ENCODE peak calls at places on chromosomes 11 and 22, in five cellular contexts. U, Z, R, E and Q are unnamed samples.

GRCh38 chr11:82927264-82927880 is 25.8 kb downstream of the DDIAS start:
- DNase-seq in R (peak; percentile 54), E (peak; percentile 34), Z (peak; percentile 51), U (peak; percentile 13), Q (no peak)

GRCh38 chr11:65506316-65506769 is 7.5 kb downstream of the MALAT1 start:
- DNase-seq in E (no peak), R (no peak), Z (no peak), U (no peak), Q (no peak)

GRCh38 chr11:34263462-34264186 is 94.2 kb downstream of the ABTB2 start:
- DNase-seq in E (peak; percentile 99), U (no peak), Z (peak; percentile 92), R (peak; percentile 83), Q (peak; percentile 47)

GRCh38 chr22:18927020-18927419 is 9.1 kb downstream of the PRODH start:
- DNase-seq in E (no peak), U (no peak), R (no peak), Z (no peak), Q (no peak)

GRCh38 chr11:119417726-119418540 is 5.0 kb downstream of the THY1 start:
- DNase-seq in E (no peak), R (peak; percentile 49), Z (peak; percentile 99), U (no peak), Q (peak; percentile 59)

GRCh38 chr11:128776434-128777284 is 82.8 kb downstream of the FLI1 start:
- DNase-seq in E (peak; percentile 22), Z (peak; percentile 45), R (peak; percentile 86), U (peak; percentile 37), Q (peak; percentile 81)

GRCh38 chr11:128054323-128054910 is 532.9 kb downstream of the ETS1 start:
- DNase-seq in E (no peak), U (peak; percentile 67), R (no peak), Z (peak; percentile 70), Q (no peak)

GRCh38 chr22:47773635-47774034 is 1011.2 kb downstream of the TBC1D22A start:
- DNase-seq in Z (no peak), U (no peak), E (no peak), R (peak; percentile 11), Q (no peak)

GRCh38 chr22:32576553-32577255 is 102.1 kb downstream of the FBXO7 start:
- DNase-seq in Z (no peak), R (peak; percentile 54), U (no peak), E (no peak), Q (no peak)

GRCh38 chr11:55634813-55635212 is at the start of gene OR4P4:
- DNase-seq in R (no peak), Z (no peak), E (no peak), U (no peak), Q (no peak)

GRCh38 chr22:19941365-19942070 is at the start of the genes COMT and TXNRD2:
- DNase-seq in Z (peak; percentile 59), R (peak; percentile 26), E (no peak), U (peak; percentile 77), Q (no peak)

GRCh38 chr11:124482362-124483147 is 37.1 kb upstream of the OR8B8 start:
- DNase-seq in U (no peak), E (no peak), Z (peak; percentile 6), R (peak; percentile 33), Q (no peak)

GRCh38 chr22:31127181-31127772 is 4.5 kb downstream of the INPP5J start:
- DNase-seq in E (no peak), Z (no peak), U (no peak), R (peak; percentile 83), Q (peak; percentile 95)

GRCh38 chr22:42388130-42388797 is 43.9 kb downstream of the NFAM1 start:
- DNase-seq in Z (peak; percentile 26), U (peak; percentile 72), E (no peak), R (peak; percentile 59), Q (no peak)

GRCh38 chr11:82960000-82960778 is 58.7 kb downstream of the DDIAS start:
- DNase-seq in U (peak; percentile 33), E (no peak), R (no peak), Z (no peak), Q (no peak)

DNA sequence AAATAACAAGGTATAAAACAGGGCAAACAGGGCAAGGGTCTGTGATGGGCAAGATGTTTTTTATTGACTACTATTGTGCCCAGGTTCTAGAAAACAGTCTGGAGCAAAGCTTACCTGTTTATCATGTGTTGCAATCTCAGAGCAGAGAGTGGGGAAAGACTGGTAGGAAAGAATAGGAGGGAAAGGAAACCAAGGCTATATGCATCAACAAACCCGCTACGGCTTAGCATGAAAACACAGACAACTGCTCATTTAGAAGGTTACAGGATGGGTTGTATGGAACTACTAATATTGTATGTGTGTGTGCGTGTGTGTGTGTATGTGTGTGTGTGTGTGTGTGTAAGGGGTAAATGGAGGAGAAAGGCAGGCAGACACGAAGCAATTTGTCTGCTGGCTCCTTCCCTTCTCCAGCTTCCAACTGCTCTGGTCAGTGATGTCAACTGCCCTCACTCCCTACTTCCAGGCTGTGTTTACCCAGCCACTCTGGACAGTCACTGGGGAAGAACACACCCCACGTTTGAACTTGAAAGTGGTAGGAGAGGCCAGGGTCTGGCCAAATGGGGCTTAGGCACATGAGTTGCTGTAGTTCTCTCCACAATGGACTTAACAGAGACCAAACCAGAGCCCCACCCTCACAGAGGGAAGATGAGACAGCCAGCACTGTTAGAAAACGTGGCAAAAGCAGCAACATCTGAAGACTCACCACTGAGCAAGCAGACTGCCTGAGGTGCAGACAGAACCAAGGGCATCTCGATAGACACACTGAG is 47.0 kb downstream of the GAB2 start:
- DNase-seq in U (no peak), R (no peak), E (no peak), Z (no peak), Q (no peak)
- H3K9ac ChIP-seq in U (no peak overlapping the region), R (no peak overlapping the region), E (no peak overlapping the region), Z (no peak overlapping the region), Q (no peak overlapping the region)

DNA sequence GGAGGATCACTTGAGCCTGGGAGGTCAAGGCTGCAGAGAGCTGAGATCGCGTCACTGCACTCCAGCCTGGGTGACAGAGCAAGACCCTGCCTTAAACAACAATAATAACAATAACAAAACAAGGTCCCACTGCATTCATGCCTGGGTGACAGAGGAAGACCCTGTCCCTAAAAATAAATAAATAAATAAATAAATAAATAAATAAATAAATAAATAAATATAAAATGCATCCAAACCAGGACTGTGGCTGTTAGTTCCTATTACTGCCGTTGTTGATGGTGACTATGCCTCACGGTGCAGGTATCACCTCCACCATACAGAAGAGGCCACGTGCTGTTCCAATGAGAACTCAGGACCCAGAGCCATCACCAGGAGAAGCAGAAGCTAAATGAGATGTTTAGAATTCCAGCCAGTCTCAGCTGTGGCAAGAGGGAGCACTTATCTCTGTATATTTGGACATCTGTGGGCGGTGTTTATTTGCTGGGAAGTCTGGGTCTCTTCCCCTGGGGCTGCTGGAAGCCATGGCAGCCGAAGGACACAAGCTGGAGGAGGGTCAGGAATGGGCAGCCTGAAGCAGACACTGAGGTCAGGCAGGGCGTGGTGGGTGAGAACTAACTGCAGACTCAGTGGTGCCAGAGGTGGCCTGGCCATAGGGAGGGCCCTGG is 21.6 kb downstream of the C11orf86 start:
- DNase-seq in Z (peak; percentile 80), U (no peak), E (no peak), R (peak; percentile 18), Q (no peak)
- H3K9ac ChIP-seq in Z (no peak overlapping the region), U (no peak overlapping the region), E (no peak overlapping the region), R (no peak overlapping the region), Q (no peak overlapping the region)

GRCh38 chr11:81687057-81687456 is 1046.6 kb downstream of the FAM181B start:
- DNase-seq in R (no peak), U (no peak), E (no peak), Z (no peak), Q (no peak)
- H3K9ac ChIP-seq in R (no peak overlapping the region), U (no peak overlapping the region), E (no peak overlapping the region), Z (no peak overlapping the region), Q (no peak overlapping the region)

DNA sequence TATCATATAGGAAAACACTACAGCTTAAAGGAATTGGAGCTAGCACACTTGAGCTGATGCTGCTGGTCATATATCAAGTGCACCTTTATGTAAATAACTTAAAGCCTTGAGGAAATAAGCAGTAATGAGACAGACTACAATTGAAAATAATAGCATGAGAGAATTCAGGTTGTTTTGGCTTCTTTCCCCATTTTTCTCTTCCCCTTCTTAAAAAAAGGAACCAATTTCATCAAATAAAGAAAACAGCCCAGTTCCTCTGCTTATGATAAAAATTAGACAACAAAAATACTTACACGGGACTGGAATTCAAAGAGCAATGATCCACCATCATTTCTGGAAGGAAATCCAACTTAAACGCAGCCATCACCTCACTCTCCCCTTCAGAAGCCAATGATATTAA is 50.2 kb upstream of the RAPSN start:
- DNase-seq in U (no peak), Z (no peak), R (no peak), E (no peak), Q (no peak)
- H3K9ac ChIP-seq in U (no peak overlapping the region), Z (no peak overlapping the region), R (no peak overlapping the region), E (no peak overlapping the region), Q (no peak overlapping the region)